ENCODE peak calls at places on chromosomes 7 and 10, in eight cellular contexts. One of them, this sample, is unnamed.

GRCh38 chr10:95485445-95485844 is 75.7 kb downstream of the SORBS1 start:
- DNase-seq in stimulated activated CD8-positive, alpha-beta memory T cell treated with anti-CD3 and anti-CD28 coated beads, Interleukin-2, amount 100 ng/mL, for 1 hour: no peak
- DNase-seq in HCT116: no peak
- DNase-seq in PC-3: no peak
- DNase-seq in endothelial cell: no peak
- DNase-seq in activated CD8-positive, alpha-beta memory T cell treated with anti-CD3 and anti-CD28 coated beads for 48 hours: no peak
- DNase-seq in astrocyte: peak
- DNase-seq in EL: no peak
- DNase-seq in this sample: no peak

GRCh38 chr7:78090616-78091015 is 292.0 kb downstream of the PHTF2 start:
- DNase-seq in stimulated activated CD8-positive, alpha-beta memory T cell treated with anti-CD3 and anti-CD28 coated beads, Interleukin-2, amount 100 ng/mL, for 1 hour: no peak
- DNase-seq in HCT116: no peak
- DNase-seq in PC-3: no peak
- DNase-seq in endothelial cell: no peak
- DNase-seq in activated CD8-positive, alpha-beta memory T cell treated with anti-CD3 and anti-CD28 coated beads for 48 hours: no peak
- DNase-seq in astrocyte: no peak
- DNase-seq in EL: peak
- DNase-seq in this sample: no peak

GRCh38 chr10:100370976-100371706 is 24.1 kb downstream of the SCD start:
- DNase-seq in stimulated activated CD8-positive, alpha-beta memory T cell treated with anti-CD3 and anti-CD28 coated beads, Interleukin-2, amount 100 ng/mL, for 1 hour: no peak
- DNase-seq in HCT116: peak
- DNase-seq in PC-3: peak
- DNase-seq in endothelial cell: peak
- DNase-seq in activated CD8-positive, alpha-beta memory T cell treated with anti-CD3 and anti-CD28 coated beads for 48 hours: peak
- DNase-seq in astrocyte: peak
- DNase-seq in EL: peak
- DNase-seq in this sample: peak

GRCh38 chr7:127619681-127620405 is 1.9 kb upstream of the PAX4 start:
- DNase-seq in stimulated activated CD8-positive, alpha-beta memory T cell treated with anti-CD3 and anti-CD28 coated beads, Interleukin-2, amount 100 ng/mL, for 1 hour: no peak
- DNase-seq in HCT116: no peak
- DNase-seq in PC-3: no peak
- DNase-seq in endothelial cell: peak
- DNase-seq in activated CD8-positive, alpha-beta memory T cell treated with anti-CD3 and anti-CD28 coated beads for 48 hours: no peak
- DNase-seq in astrocyte: no peak
- DNase-seq in EL: no peak
- DNase-seq in this sample: no peak

GRCh38 chr7:5546626-5547025 is 123.0 kb upstream of the TNRC18 start:
- DNase-seq in stimulated activated CD8-positive, alpha-beta memory T cell treated with anti-CD3 and anti-CD28 coated beads, Interleukin-2, amount 100 ng/mL, for 1 hour: no peak
- DNase-seq in HCT116: no peak
- DNase-seq in PC-3: no peak
- DNase-seq in endothelial cell: no peak
- DNase-seq in activated CD8-positive, alpha-beta memory T cell treated with anti-CD3 and anti-CD28 coated beads for 48 hours: no peak
- DNase-seq in astrocyte: no peak
- DNase-seq in EL: no peak
- DNase-seq in this sample: no peak

GRCh38 chr7:22913116-22913515 is 90.5 kb upstream of the TOMM7 start:
- DNase-seq in stimulated activated CD8-positive, alpha-beta memory T cell treated with anti-CD3 and anti-CD28 coated beads, Interleukin-2, amount 100 ng/mL, for 1 hour: no peak
- DNase-seq in HCT116: no peak
- DNase-seq in PC-3: no peak
- DNase-seq in endothelial cell: no peak
- DNase-seq in activated CD8-positive, alpha-beta memory T cell treated with anti-CD3 and anti-CD28 coated beads for 48 hours: no peak
- DNase-seq in astrocyte: no peak
- DNase-seq in EL: no peak
- DNase-seq in this sample: no peak

GRCh38 chr10:47340613-47341170 is 7.5 kb upstream of the RBP3 start:
- DNase-seq in stimulated activated CD8-positive, alpha-beta memory T cell treated with anti-CD3 and anti-CD28 coated beads, Interleukin-2, amount 100 ng/mL, for 1 hour: peak
- DNase-seq in HCT116: peak
- DNase-seq in PC-3: peak
- DNase-seq in endothelial cell: peak
- DNase-seq in activated CD8-positive, alpha-beta memory T cell treated with anti-CD3 and anti-CD28 coated beads for 48 hours: peak
- DNase-seq in astrocyte: no peak
- DNase-seq in EL: peak
- DNase-seq in this sample: peak

GRCh38 chr10:125218967-125219366 is 58.6 kb upstream of the CTBP2 start:
- DNase-seq in stimulated activated CD8-positive, alpha-beta memory T cell treated with anti-CD3 and anti-CD28 coated beads, Interleukin-2, amount 100 ng/mL, for 1 hour: no peak
- DNase-seq in HCT116: no peak
- DNase-seq in PC-3: no peak
- DNase-seq in endothelial cell: no peak
- DNase-seq in activated CD8-positive, alpha-beta memory T cell treated with anti-CD3 and anti-CD28 coated beads for 48 hours: no peak
- DNase-seq in astrocyte: no peak
- DNase-seq in EL: no peak
- DNase-seq in this sample: no peak

GRCh38 chr7:5677538-5678294 is 103.7 kb downstream of the RNF216 start:
- DNase-seq in stimulated activated CD8-positive, alpha-beta memory T cell treated with anti-CD3 and anti-CD28 coated beads, Interleukin-2, amount 100 ng/mL, for 1 hour: no peak
- DNase-seq in HCT116: peak
- DNase-seq in PC-3: peak
- DNase-seq in endothelial cell: peak
- DNase-seq in activated CD8-positive, alpha-beta memory T cell treated with anti-CD3 and anti-CD28 coated beads for 48 hours: no peak
- DNase-seq in astrocyte: peak
- DNase-seq in EL: peak
- DNase-seq in this sample: peak

GRCh38 chr7:90736968-90737939 is 141.1 kb downstream of the CDK14 start:
- DNase-seq in stimulated activated CD8-positive, alpha-beta memory T cell treated with anti-CD3 and anti-CD28 coated beads, Interleukin-2, amount 100 ng/mL, for 1 hour: no peak
- DNase-seq in HCT116: no peak
- DNase-seq in PC-3: no peak
- DNase-seq in endothelial cell: no peak
- DNase-seq in activated CD8-positive, alpha-beta memory T cell treated with anti-CD3 and anti-CD28 coated beads for 48 hours: no peak
- DNase-seq in astrocyte: no peak
- DNase-seq in EL: no peak
- DNase-seq in this sample: no peak

GRCh38 chr7:47893238-47893637 is 55.0 kb downstream of the PKD1L1 start:
- DNase-seq in stimulated activated CD8-positive, alpha-beta memory T cell treated with anti-CD3 and anti-CD28 coated beads, Interleukin-2, amount 100 ng/mL, for 1 hour: no peak
- DNase-seq in HCT116: peak
- DNase-seq in PC-3: peak
- DNase-seq in endothelial cell: peak
- DNase-seq in activated CD8-positive, alpha-beta memory T cell treated with anti-CD3 and anti-CD28 coated beads for 48 hours: no peak
- DNase-seq in astrocyte: no peak
- DNase-seq in EL: no peak
- DNase-seq in this sample: no peak

GRCh38 chr7:116951366-116952292 is 1.7 kb upstream of the ST7 start:
- DNase-seq in stimulated activated CD8-positive, alpha-beta memory T cell treated with anti-CD3 and anti-CD28 coated beads, Interleukin-2, amount 100 ng/mL, for 1 hour: no peak
- DNase-seq in HCT116: peak
- DNase-seq in PC-3: no peak
- DNase-seq in endothelial cell: no peak
- DNase-seq in activated CD8-positive, alpha-beta memory T cell treated with anti-CD3 and anti-CD28 coated beads for 48 hours: no peak
- DNase-seq in astrocyte: no peak
- DNase-seq in EL: no peak
- DNase-seq in this sample: no peak